ENCODE peak calls at places on chromosomes 13 and 19, in five cellular contexts. One of them, this sample, is unnamed.

GRCh38 chr13:102298051-102298450 is 103.8 kb downstream of the FGF14 start:
- DNase-seq in AG10803: no peak
- DNase-seq in caudate nucleus: no peak
- DNase-seq in stimulated activated CD8-positive, alpha-beta memory T cell treated with anti-CD3 and anti-CD28 coated beads, Interleukin-7, amount 100 ng/mL, for 1 hour: no peak
- DNase-seq in NCI-H446: no peak
- DNase-seq in this sample: no peak

GRCh38 chr19:52219611-52220010 is 29.8 kb downstream of the PPP2R1A start:
- DNase-seq in AG10803: no peak
- DNase-seq in caudate nucleus: no peak
- DNase-seq in stimulated activated CD8-positive, alpha-beta memory T cell treated with anti-CD3 and anti-CD28 coated beads, Interleukin-7, amount 100 ng/mL, for 1 hour: no peak
- DNase-seq in NCI-H446: no peak
- DNase-seq in this sample: no peak

GRCh38 chr13:34654203-34654602 is 287.9 kb upstream of the NBEA start:
- DNase-seq in AG10803: peak; percentile 13
- DNase-seq in caudate nucleus: no peak
- DNase-seq in stimulated activated CD8-positive, alpha-beta memory T cell treated with anti-CD3 and anti-CD28 coated beads, Interleukin-7, amount 100 ng/mL, for 1 hour: no peak
- DNase-seq in NCI-H446: no peak
- DNase-seq in this sample: peak; percentile 17

GRCh38 chr13:47046706-47047105 is 149.9 kb upstream of the HTR2A start:
- DNase-seq in AG10803: no peak
- DNase-seq in caudate nucleus: no peak
- DNase-seq in stimulated activated CD8-positive, alpha-beta memory T cell treated with anti-CD3 and anti-CD28 coated beads, Interleukin-7, amount 100 ng/mL, for 1 hour: no peak
- DNase-seq in NCI-H446: no peak
- DNase-seq in this sample: no peak

GRCh38 chr13:33764716-33765115 is 53.2 kb upstream of the RFC3 start:
- DNase-seq in AG10803: no peak
- DNase-seq in caudate nucleus: no peak
- DNase-seq in stimulated activated CD8-positive, alpha-beta memory T cell treated with anti-CD3 and anti-CD28 coated beads, Interleukin-7, amount 100 ng/mL, for 1 hour: no peak
- DNase-seq in NCI-H446: no peak
- DNase-seq in this sample: peak; percentile 49

GRCh38 chr19:40827386-40828247 is 22.6 kb downstream of the CYP2A6 start:
- DNase-seq in AG10803: no peak
- DNase-seq in caudate nucleus: no peak
- DNase-seq in stimulated activated CD8-positive, alpha-beta memory T cell treated with anti-CD3 and anti-CD28 coated beads, Interleukin-7, amount 100 ng/mL, for 1 hour: no peak
- DNase-seq in NCI-H446: no peak
- DNase-seq in this sample: no peak

GRCh38 chr19:39265321-39265916 is 2.8 kb upstream of the IFNL2 start:
- DNase-seq in AG10803: no peak
- DNase-seq in caudate nucleus: no peak
- DNase-seq in stimulated activated CD8-positive, alpha-beta memory T cell treated with anti-CD3 and anti-CD28 coated beads, Interleukin-7, amount 100 ng/mL, for 1 hour: no peak
- DNase-seq in NCI-H446: peak; percentile 38
- DNase-seq in this sample: no peak

GRCh38 chr19:33388817-33389573 is 15.5 kb downstream of the CEBPG start:
- DNase-seq in AG10803: no peak
- DNase-seq in caudate nucleus: no peak
- DNase-seq in stimulated activated CD8-positive, alpha-beta memory T cell treated with anti-CD3 and anti-CD28 coated beads, Interleukin-7, amount 100 ng/mL, for 1 hour: no peak
- DNase-seq in NCI-H446: no peak
- DNase-seq in this sample: no peak

GRCh38 chr19:14561832-14562351 is 10.0 kb downstream of the NDUFB7 start:
- DNase-seq in AG10803: no peak
- DNase-seq in caudate nucleus: no peak
- DNase-seq in stimulated activated CD8-positive, alpha-beta memory T cell treated with anti-CD3 and anti-CD28 coated beads, Interleukin-7, amount 100 ng/mL, for 1 hour: no peak
- DNase-seq in NCI-H446: peak; percentile 34
- DNase-seq in this sample: peak; percentile 81

GRCh38 chr13:27388236-27388635 is 36.2 kb upstream of the GTF3A start:
- DNase-seq in AG10803: no peak
- DNase-seq in caudate nucleus: no peak
- DNase-seq in stimulated activated CD8-positive, alpha-beta memory T cell treated with anti-CD3 and anti-CD28 coated beads, Interleukin-7, amount 100 ng/mL, for 1 hour: no peak
- DNase-seq in NCI-H446: no peak
- DNase-seq in this sample: no peak

GRCh38 chr13:33057019-33057785 is 41.0 kb downstream of the KL start:
- DNase-seq in AG10803: peak; percentile 15
- DNase-seq in caudate nucleus: no peak
- DNase-seq in stimulated activated CD8-positive, alpha-beta memory T cell treated with anti-CD3 and anti-CD28 coated beads, Interleukin-7, amount 100 ng/mL, for 1 hour: no peak
- DNase-seq in NCI-H446: peak; percentile 3
- DNase-seq in this sample: peak; percentile 2

GRCh38 chr13:37985281-37985680 is 115.7 kb upstream of the TRPC4 start:
- DNase-seq in AG10803: no peak
- DNase-seq in caudate nucleus: no peak
- DNase-seq in stimulated activated CD8-positive, alpha-beta memory T cell treated with anti-CD3 and anti-CD28 coated beads, Interleukin-7, amount 100 ng/mL, for 1 hour: no peak
- DNase-seq in NCI-H446: no peak
- DNase-seq in this sample: no peak

GRCh38 chr19:46426506-46427162 is 2.1 kb downstream of the PNMA8C start:
- DNase-seq in AG10803: peak; percentile 73
- DNase-seq in caudate nucleus: peak; percentile 72
- DNase-seq in stimulated activated CD8-positive, alpha-beta memory T cell treated with anti-CD3 and anti-CD28 coated beads, Interleukin-7, amount 100 ng/mL, for 1 hour: no peak
- DNase-seq in NCI-H446: peak; percentile 58
- DNase-seq in this sample: no peak

This sample was measured in mammary epithelial cell.